ENCODE peak calls at places on chromosomes 4 and X, in eight cellular contexts. One of them, this sample, is unnamed.

GRCh38 chr4:4428966-4429875 is 42.3 kb downstream of the NSG1 start:
- DNase-seq in fibroblast of the aortic adventitia: no peak
- DNase-seq in suprapubic skin: no peak
- DNase-seq in NCI-H1105: no peak
- DNase-seq in MV-4-11: no peak
- DNase-seq in activated CD4-positive, CD25-positive, alpha-beta regulatory T cell: no peak
- DNase-seq in amygdala: no peak
- DNase-seq in GM18507: no peak
- DNase-seq in this sample: no peak

GRCh38 chrX:97308161-97308560 is 424.5 kb downstream of the RPA4 start:
- DNase-seq in fibroblast of the aortic adventitia: peak
- DNase-seq in amygdala: no peak
- DNase-seq in activated CD4-positive, CD25-positive, alpha-beta regulatory T cell: no peak
- DNase-seq in suprapubic skin: no peak
- DNase-seq in NCI-H1105: no peak
- DNase-seq in GM18507: no peak
- DNase-seq in MV-4-11: no peak
- DNase-seq in this sample: no peak

GRCh38 chr4:56468097-56468422 is 643 bp downstream of the SRP72 start:
- DNase-seq in suprapubic skin: no peak
- DNase-seq in NCI-H1105: no peak
- DNase-seq in GM18507: no peak
- DNase-seq in fibroblast of the aortic adventitia: no peak
- DNase-seq in MV-4-11: peak
- DNase-seq in activated CD4-positive, CD25-positive, alpha-beta regulatory T cell: peak
- DNase-seq in amygdala: no peak
- DNase-seq in this sample: peak

GRCh38 chr4:77349796-77350195 is 192.8 kb downstream of the CCNG2 start:
- DNase-seq in amygdala: no peak
- DNase-seq in fibroblast of the aortic adventitia: peak
- DNase-seq in GM18507: no peak
- DNase-seq in NCI-H1105: no peak
- DNase-seq in MV-4-11: no peak
- DNase-seq in activated CD4-positive, CD25-positive, alpha-beta regulatory T cell: no peak
- DNase-seq in suprapubic skin: no peak
- DNase-seq in this sample: no peak

GRCh38 chr4:137343221-137343620 is 189.1 kb downstream of the PCDH18 start:
- DNase-seq in amygdala: no peak
- DNase-seq in activated CD4-positive, CD25-positive, alpha-beta regulatory T cell: no peak
- DNase-seq in NCI-H1105: no peak
- DNase-seq in GM18507: no peak
- DNase-seq in suprapubic skin: no peak
- DNase-seq in MV-4-11: no peak
- DNase-seq in fibroblast of the aortic adventitia: no peak
- DNase-seq in this sample: no peak

GRCh38 chr4:128630881-128631280 is 178.6 kb upstream of the JADE1 start:
- DNase-seq in GM18507: no peak
- DNase-seq in NCI-H1105: no peak
- DNase-seq in fibroblast of the aortic adventitia: peak
- DNase-seq in amygdala: no peak
- DNase-seq in suprapubic skin: no peak
- DNase-seq in MV-4-11: no peak
- DNase-seq in activated CD4-positive, CD25-positive, alpha-beta regulatory T cell: no peak
- DNase-seq in this sample: no peak

GRCh38 chr4:116501954-116502353 is 583.4 kb downstream of the TRAM1L1 start:
- DNase-seq in suprapubic skin: no peak
- DNase-seq in activated CD4-positive, CD25-positive, alpha-beta regulatory T cell: no peak
- DNase-seq in MV-4-11: no peak
- DNase-seq in amygdala: no peak
- DNase-seq in fibroblast of the aortic adventitia: no peak
- DNase-seq in GM18507: no peak
- DNase-seq in NCI-H1105: no peak
- DNase-seq in this sample: no peak

GRCh38 chrX:15497865-15498264 is 2.7 kb upstream of the BMX start:
- DNase-seq in NCI-H1105: peak
- DNase-seq in fibroblast of the aortic adventitia: peak
- DNase-seq in amygdala: peak
- DNase-seq in suprapubic skin: no peak
- DNase-seq in GM18507: peak
- DNase-seq in MV-4-11: no peak
- DNase-seq in activated CD4-positive, CD25-positive, alpha-beta regulatory T cell: peak
- DNase-seq in this sample: peak

GRCh38 chr4:168484626-168485025 is 4.3 kb upstream of the DDX60L start:
- DNase-seq in activated CD4-positive, CD25-positive, alpha-beta regulatory T cell: no peak
- DNase-seq in MV-4-11: no peak
- DNase-seq in GM18507: no peak
- DNase-seq in fibroblast of the aortic adventitia: peak
- DNase-seq in suprapubic skin: no peak
- DNase-seq in NCI-H1105: no peak
- DNase-seq in amygdala: no peak
- DNase-seq in this sample: no peak

GRCh38 chr4:139453041-139453370 is 915 bp upstream of the RAB33B start:
- DNase-seq in fibroblast of the aortic adventitia: no peak
- DNase-seq in amygdala: no peak
- DNase-seq in MV-4-11: peak
- DNase-seq in NCI-H1105: peak
- DNase-seq in GM18507: peak
- DNase-seq in activated CD4-positive, CD25-positive, alpha-beta regulatory T cell: peak
- DNase-seq in suprapubic skin: no peak
- DNase-seq in this sample: peak

GRCh38 chr4:11259837-11260236 is 168.9 kb downstream of the HS3ST1 start:
- DNase-seq in activated CD4-positive, CD25-positive, alpha-beta regulatory T cell: no peak
- DNase-seq in MV-4-11: no peak
- DNase-seq in GM18507: no peak
- DNase-seq in amygdala: no peak
- DNase-seq in suprapubic skin: no peak
- DNase-seq in NCI-H1105: no peak
- DNase-seq in fibroblast of the aortic adventitia: no peak
- DNase-seq in this sample: no peak

GRCh38 chr4:26905172-26905571 is 44.5 kb downstream of the STIM2 start:
- DNase-seq in NCI-H1105: no peak
- DNase-seq in activated CD4-positive, CD25-positive, alpha-beta regulatory T cell: no peak
- DNase-seq in amygdala: no peak
- DNase-seq in GM18507: no peak
- DNase-seq in fibroblast of the aortic adventitia: no peak
- DNase-seq in suprapubic skin: no peak
- DNase-seq in MV-4-11: no peak
- DNase-seq in this sample: no peak

This sample was measured in HT-29.